ENCODE peak calls at places on chromosomes 3 and 15, in four cellular contexts. S, Z, B and P are unnamed samples.

GRCh38 chr15:77409259-77410156 is 10.4 kb downstream of the PEAK1 start:
- DNase-seq in S (peak; percentile 13), Z (peak; percentile 17), B (no peak), P (no peak)

GRCh38 chr3:20057612-20058180 is 17.4 kb downstream of the KAT2B start:
- DNase-seq in S (no peak), Z (no peak), B (no peak), P (no peak)

GRCh38 chr3:62186967-62187366 is 186.4 kb downstream of the FEZF2 start:
- DNase-seq in S (no peak), Z (no peak), B (no peak), P (no peak)

GRCh38 chr3:59608356-59608755 is 558.5 kb upstream of the CFAP20DC start:
- DNase-seq in S (no peak), Z (no peak), B (no peak), P (no peak)

GRCh38 chr3:58633157-58633865 is 33.3 kb downstream of the FAM3D start:
- DNase-seq in S (no peak), Z (no peak), B (no peak), P (no peak)

GRCh38 chr15:82122754-82123400 is 77.1 kb upstream of the MEX3B start:
- DNase-seq in S (no peak), Z (no peak), B (no peak), P (no peak)

GRCh38 chr3:197371521-197372075 is 73.2 kb upstream of the DLG1 start:
- DNase-seq in S (no peak), Z (no peak), B (no peak), P (no peak)

GRCh38 chr3:133413166-133414020 is 13.5 kb downstream of the BFSP2 start:
- DNase-seq in S (no peak), Z (peak; percentile 30), B (no peak), P (no peak)

GRCh38 chr3:79297242-79297641 is 470.6 kb downstream of the ROBO1 start:
- DNase-seq in S (no peak), Z (no peak), B (no peak), P (no peak)

GRCh38 chr3:116863842-116864626 is 154.5 kb downstream of the TUSC7 start:
- DNase-seq in S (no peak), Z (peak; percentile 55), B (no peak), P (no peak)

GRCh38 chr15:96331141-96331941 is 841 bp downstream of the NR2F2 start:
- DNase-seq in S (no peak), Z (no peak), B (no peak), P (peak; percentile 17)

GRCh38 chr3:136332776-136333175 is 82.6 kb downstream of the PCCB start:
- DNase-seq in S (no peak), Z (no peak), B (no peak), P (no peak)

GRCh38 chr15:26887926-26888666 is 21.2 kb downstream of the GABRA5 start:
- DNase-seq in S (no peak), Z (no peak), B (no peak), P (no peak)

GRCh38 chr3:83317605-83318004 is 1556.2 kb upstream of the GBE1 start:
- DNase-seq in S (no peak), Z (no peak), B (no peak), P (no peak)

GRCh38 chr15:85854345-85855097 is 59.8 kb upstream of the KLHL25 start:
- DNase-seq in S (peak; percentile 40), Z (peak; percentile 48), B (no peak), P (no peak)

GRCh38 chr3:168117059-168117458 is 21.3 kb upstream of the GOLIM4 start:
- DNase-seq in S (no peak), Z (no peak), B (no peak), P (peak; percentile 27)

GRCh38 chr15:50697109-50697797 is 10.7 kb upstream of the TRPM7 start:
- DNase-seq in S (no peak), Z (no peak), B (no peak), P (no peak)

GRCh38 chr3:60998855-60999254 is 252.4 kb downstream of the FHIT start:
- DNase-seq in S (no peak), Z (no peak), B (no peak), P (no peak)

GRCh38 chr3:72376917-72377710 is 471.1 kb downstream of the SHQ1 start:
- DNase-seq in S (no peak), Z (no peak), B (no peak), P (no peak)

GRCh38 chr3:171661484-171661883 is 148.8 kb downstream of the PLD1 start:
- DNase-seq in S (no peak), Z (no peak), B (no peak), P (no peak)

GRCh38 chr15:88218557-88219214 is 37.9 kb downstream of the NTRK3 start:
- DNase-seq in S (no peak), Z (no peak), B (no peak), P (no peak)

GRCh38 chr3:11498646-11499045 is 145.1 kb downstream of the VGLL4 start:
- DNase-seq in S (no peak), Z (no peak), B (no peak), P (no peak)

GRCh38 chr3:194046995-194047681 is 88.8 kb upstream of the HES1 start:
- DNase-seq in S (no peak), Z (peak; percentile 58), B (no peak), P (peak; percentile 62)

GRCh38 chr15:67420137-67420536 is 100.8 kb upstream of the C15orf61 start:
- DNase-seq in S (no peak), Z (no peak), B (no peak), P (no peak)

GRCh38 chr3:80142714-80143113 is 374.9 kb upstream of the ROBO1 start:
- DNase-seq in S (no peak), Z (no peak), B (no peak), P (no peak)

GRCh38 chr3:104610730-104611652 is 755.7 kb upstream of the ALCAM start:
- DNase-seq in S (no peak), Z (no peak), B (no peak), P (no peak)

GRCh38 chr3:14143826-14144225 is 19.0 kb downstream of the TMEM43 start:
- DNase-seq in S (no peak), Z (no peak), B (no peak), P (no peak)

GRCh38 chr3:179438836-179439235 is 12.4 kb downstream of the GNB4 start:
- DNase-seq in S (peak; percentile 20), Z (no peak), B (no peak), P (no peak)

GRCh38 chr3:120894285-120894684 is 13.7 kb upstream of the STXBP5L start:
- DNase-seq in S (no peak), Z (no peak), B (no peak), P (no peak)

GRCh38 chr15:91909574-91909973 is 56.1 kb downstream of the SLCO3A1 start:
- DNase-seq in S (no peak), Z (no peak), B (no peak), P (no peak)

GRCh38 chr3:46632792-46633191 is 20.5 kb downstream of the FAM240A start:
- DNase-seq in S (no peak), Z (no peak), B (no peak), P (no peak)

GRCh38 chr15:86919581-86919980 is 839.9 kb downstream of the AGBL1 start:
- DNase-seq in S (no peak), Z (no peak), B (no peak), P (no peak)

GRCh38 chr3:18988619-18989229 is 159.6 kb upstream of the KCNH8 start:
- DNase-seq in S (no peak), Z (peak; percentile 42), B (no peak), P (no peak)

GRCh38 chr3:72041531-72041930 is 256.6 kb upstream of the PROK2 start:
- DNase-seq in S (no peak), Z (peak; percentile 67), B (no peak), P (no peak)

GRCh38 chr15:69095280-69095679 is 65.2 kb upstream of the GLCE start:
- DNase-seq in S (no peak), Z (no peak), B (no peak), P (no peak)